ENCODE peak calls at places on chromosomes 6 and 20, in nine cellular contexts. X, T, N, M, C, S, A, W and U are unnamed samples.

GRCh38 chr6:17622144-17622543 is 22.0 kb downstream of the FAM8A1 start:
- DNase-seq in C (no peak), S (no peak), M (no peak), N (no peak), X (no peak), A (no peak), T (no peak), W (no peak), U (no peak)

GRCh38 chr6:163250122-163250521 is 164.4 kb upstream of the QKI start:
- DNase-seq in W (no peak), M (no peak), X (no peak), A (no peak), C (no peak), S (no peak), T (no peak), N (no peak), U (no peak)

GRCh38 chr6:92623441-92623840 is 795.9 kb downstream of the EPHA7 start:
- DNase-seq in X (no peak), W (no peak), A (no peak), C (no peak), S (no peak), T (no peak), M (no peak), N (no peak), U (no peak)

GRCh38 chr20:22846829-22847228 is 188.3 kb upstream of the SSTR4 start:
- DNase-seq in A (no peak), M (no peak), S (no peak), T (no peak), C (no peak), W (no peak), X (no peak), N (no peak), U (no peak)

GRCh38 chr6:10316327-10316726 is 98.5 kb downstream of the TFAP2A start:
- DNase-seq in M (no peak), A (no peak), S (no peak), W (no peak), X (peak), T (peak), N (no peak), C (no peak), U (peak)

GRCh38 chr6:142335415-142335814 is 33.6 kb downstream of the ADGRG6 start:
- DNase-seq in X (no peak), C (no peak), S (no peak), M (no peak), N (no peak), T (no peak), W (no peak), A (no peak), U (no peak)

GRCh38 chr6:25911359-25911758 is 19.1 kb downstream of the SLC17A2 start:
- DNase-seq in S (no peak), T (no peak), X (no peak), M (no peak), N (no peak), C (no peak), A (no peak), W (no peak), U (no peak)

GRCh38 chr6:134178230-134179044 is 126.0 kb upstream of the SLC2A12 start:
- DNase-seq in W (peak), A (peak), T (peak), X (peak), M (peak), C (peak), N (peak), S (peak), U (peak)

GRCh38 chr6:46190889-46191288 is 20.1 kb upstream of the ENPP5 start:
- DNase-seq in M (no peak), A (no peak), S (no peak), T (no peak), C (no peak), W (no peak), X (no peak), N (no peak), U (no peak)

GRCh38 chr20:14488756-14489479 is 151.5 kb upstream of the FLRT3 start:
- DNase-seq in W (no peak), A (no peak), C (no peak), N (no peak), S (no peak), X (no peak), M (no peak), T (no peak), U (no peak)

GRCh38 chr6:110885526-110885925 is 10.9 kb downstream of the AMD1 start:
- DNase-seq in C (no peak), A (no peak), S (no peak), X (no peak), W (no peak), T (no peak), N (no peak), M (no peak), U (no peak)

GRCh38 chr20:50753152-50753551 is 21.8 kb downstream of the PARD6B start:
- DNase-seq in T (no peak), S (no peak), A (no peak), M (no peak), C (no peak), X (no peak), W (no peak), N (no peak), U (no peak)

DNA sequence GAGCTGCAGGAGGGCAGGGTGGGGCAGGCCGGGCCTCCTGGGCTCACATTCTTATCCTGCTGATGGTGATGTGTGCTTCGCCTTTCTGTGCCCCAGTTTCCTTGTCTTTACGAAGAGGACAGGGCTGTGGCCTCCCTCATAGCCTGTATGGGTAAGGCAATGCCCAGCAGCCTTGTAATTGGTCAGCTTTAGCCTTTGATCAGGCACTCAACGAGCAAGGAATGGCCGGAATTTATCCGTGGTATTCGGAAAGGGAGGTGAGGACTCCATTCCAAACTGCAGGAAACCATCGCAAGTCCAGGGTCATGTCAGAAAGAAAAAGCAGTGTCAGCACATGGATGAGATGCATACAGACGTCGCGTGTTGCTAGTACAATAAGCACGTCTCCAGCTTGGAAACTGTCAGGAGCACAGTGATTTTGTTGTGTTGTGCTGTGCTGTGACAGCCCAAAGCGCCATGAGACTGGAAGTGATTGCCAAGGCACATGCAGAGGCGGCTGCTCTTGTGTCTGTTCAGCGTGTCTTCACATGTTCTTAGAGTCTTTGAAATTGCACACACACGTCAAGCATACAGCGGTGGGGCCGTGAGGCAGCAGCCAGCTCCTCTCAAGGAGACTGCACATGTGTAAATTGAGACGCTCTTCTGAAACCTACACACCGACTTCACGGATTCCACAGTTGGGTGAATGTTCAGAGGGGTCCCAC is 6.1 kb downstream of the SS18L1 start:
- DNase-seq in M (no peak), N (no peak), C (no peak), A (no peak), X (no peak), T (no peak), W (no peak), S (no peak), U (no peak)
- H3K27ac ChIP-seq in M (no peak), N (no peak), C (peak), A (no peak), X (no peak), T (peak), W (peak), S (no peak), U (no peak)

GRCh38 chr20:63705232-63706026 is 2.3 kb downstream of the ARFRP1 start:
- DNase-seq in M (no peak), W (no peak), X (no peak), T (no peak), S (peak), N (no peak), C (no peak), A (no peak), U (no peak)

GRCh38 chr20:63707558-63708300 is at the start of the genes ARFRP1 and ZGPAT:
- DNase-seq in T (peak), A (peak), M (peak), C (peak), W (peak), N (peak), X (peak), S (peak), U (peak)

GRCh38 chr20:63706852-63707557 is 771 bp downstream of the ARFRP1 start:
- DNase-seq in N (no peak), C (peak), X (peak), M (peak), S (peak), T (no peak), A (peak), W (no peak), U (peak)

GRCh38 chr20:63704749-63705117 is 3.0 kb downstream of the ARFRP1 start:
- DNase-seq in N (no peak), C (no peak), X (no peak), W (no peak), T (no peak), A (no peak), S (peak), M (no peak), U (no peak)

GRCh38 chr20:63706027-63706695 is 1.6 kb downstream of the ARFRP1 start:
- DNase-seq in W (no peak), M (no peak), A (no peak), C (peak), T (no peak), X (peak), N (no peak), S (peak), U (no peak)
- H3K4me3 ChIP-seq in W (peak), M (peak), A (no peak), C (peak), T (peak), X (peak), N (peak), S (peak), U (peak)

GRCh38 chr20:62368629-62369507 is 1.8 kb upstream of the LAMA5 start:
- DNase-seq in C (peak), M (no peak), S (no peak), A (peak), T (no peak), W (peak), X (peak), N (no peak), U (no peak)
- TF ChIP-seq CTCF in C (no peak), M (peak), S (no peak), A (peak), T (peak), W (peak), X (peak), N (peak), U (peak)

GRCh38 chr6:151679081-151679480 is 128.4 kb upstream of the ESR1 start:
- DNase-seq in C (no peak), W (no peak), M (no peak), X (no peak), T (no peak), A (peak), N (no peak), S (no peak), U (peak)
- H3K27ac ChIP-seq in C (no peak), W (no peak), M (no peak), X (no peak), T (no peak), A (no peak), N (no peak), S (no peak), U (no peak)

DNA sequence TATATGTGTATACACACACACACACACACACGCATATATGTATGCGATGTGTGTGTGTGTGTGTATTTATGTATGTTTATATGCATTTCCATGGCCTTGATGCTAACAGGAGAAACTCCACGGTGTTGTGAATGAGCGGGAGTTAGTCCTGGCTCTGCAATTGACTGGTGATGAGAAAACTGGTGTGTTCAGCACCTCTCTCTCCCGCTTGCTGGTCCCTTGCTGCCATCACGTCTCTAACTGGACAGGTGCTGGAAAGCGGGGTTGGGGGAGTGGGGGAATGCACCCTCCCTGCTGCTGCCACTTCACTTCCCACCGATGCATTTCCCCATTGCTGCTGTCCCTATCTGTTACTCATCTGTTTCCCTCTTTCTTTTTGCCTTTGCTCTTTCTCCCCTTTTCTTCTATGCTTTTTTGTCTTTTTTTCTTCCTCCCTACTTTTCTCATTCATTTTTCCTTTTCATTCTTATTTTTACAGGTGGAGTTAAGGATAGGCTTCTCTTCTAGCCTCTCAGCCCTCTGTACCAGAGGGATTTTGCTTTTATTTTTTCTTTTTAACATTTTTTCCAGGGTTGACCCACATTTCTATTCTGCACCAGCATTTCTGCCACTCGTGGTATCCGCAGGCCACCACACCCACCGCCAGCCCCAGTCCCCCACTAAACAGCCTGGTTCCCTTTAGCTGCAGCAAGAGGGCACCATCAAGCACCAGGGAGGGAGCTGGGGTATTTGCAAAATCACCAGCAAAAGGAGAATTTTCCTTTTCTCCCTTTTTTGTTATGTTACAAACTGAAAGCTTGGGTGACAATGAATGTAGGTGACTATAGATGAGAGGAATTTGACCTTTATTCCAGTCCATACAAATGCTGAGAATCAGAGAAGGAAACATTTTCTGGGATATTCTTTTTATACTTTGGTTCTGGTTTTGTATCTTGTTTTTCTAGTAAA is 115.6 kb downstream of the TCP11 start:
- DNase-seq in X (no peak), W (no peak), N (no peak), M (no peak), S (no peak), A (no peak), T (no peak), C (no peak), U (no peak)
- H3K4me3 ChIP-seq in X (no peak), W (no peak), N (no peak), M (no peak), S (no peak), A (no peak), T (no peak), C (no peak), U (no peak)

GRCh38 chr20:46324960-46325703 is 16.8 kb upstream of the CDH22 start:
- DNase-seq in M (no peak), A (no peak), N (no peak), T (no peak), W (no peak), S (no peak), C (no peak), X (peak), U (peak)
- TF ChIP-seq CTCF in M (no peak), A (peak), N (no peak), T (peak), W (no peak), S (no peak), C (no peak), X (peak), U (peak)

DNA sequence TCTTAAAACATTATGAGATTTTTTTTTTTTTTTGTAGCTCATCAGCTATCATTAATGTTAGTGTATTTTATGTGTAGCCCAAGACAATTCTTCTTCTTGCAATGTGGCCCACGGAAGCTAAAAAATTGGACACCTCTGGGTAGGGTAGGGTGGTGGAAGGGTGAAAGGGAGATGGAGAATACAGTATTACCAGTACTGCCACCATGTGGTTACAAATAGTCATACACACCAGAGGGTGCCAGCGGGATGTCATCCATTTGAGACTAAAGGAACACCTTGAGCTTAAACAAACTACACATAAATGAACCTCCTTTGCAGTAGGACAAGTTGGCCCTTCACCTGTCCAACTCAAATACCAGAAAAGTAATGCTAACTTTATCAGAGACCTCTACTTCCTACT is 601.9 kb downstream of the HTR1B start:
- DNase-seq in C (no peak), S (no peak), A (no peak), W (no peak), N (no peak), X (peak), M (no peak), T (no peak), U (no peak)
- H3K27ac ChIP-seq in C (no peak), S (no peak), A (no peak), W (no peak), N (no peak), X (no peak), M (no peak), T (no peak), U (no peak)